ENCODE peak calls at places on chromosome 5, in nine cellular contexts. T, W, R, J, Z, O, E, X and V are unnamed samples.

GRCh38 chr5:154278172-154278571 is 87.6 kb downstream of the GALNT10 start:
- DNase-seq in T (no peak), X (no peak), R (no peak), J (no peak), W (no peak), E (no peak), Z (peak; percentile 33), O (no peak), V (no peak)

GRCh38 chr5:100551183-100551582 is 16.0 kb downstream of the FAM174A start:
- DNase-seq in O (no peak), J (no peak), X (no peak), T (no peak), W (no peak), Z (no peak), E (no peak), R (no peak), V (no peak)

GRCh38 chr5:15740383-15740782 is 240.4 kb downstream of the FBXL7 start:
- DNase-seq in T (no peak), X (no peak), E (no peak), R (no peak), Z (no peak), J (no peak), W (no peak), O (no peak), V (no peak)

GRCh38 chr5:169354921-169355320 is 54.0 kb upstream of the SLIT3 start:
- DNase-seq in O (no peak), X (no peak), T (no peak), Z (no peak), J (no peak), W (no peak), E (no peak), R (no peak), V (no peak)

GRCh38 chr5:138466058-138466899 is 1.0 kb downstream of the EGR1 start:
- DNase-seq in O (no peak), W (peak; percentile 21), X (no peak), R (no peak), T (peak; percentile 18), Z (peak; percentile 50), E (no peak), J (peak; percentile 33), V (no peak)

GRCh38 chr5:31635446-31635845 is 3.5 kb upstream of the PDZD2 start:
- DNase-seq in O (no peak), E (no peak), R (no peak), X (no peak), W (no peak), T (no peak), Z (no peak), J (no peak), V (no peak)

GRCh38 chr5:74877624-74878304 is 11.6 kb upstream of the FAM169A start:
- DNase-seq in O (no peak), E (no peak), R (no peak), X (no peak), Z (no peak), W (no peak), J (no peak), T (no peak), V (no peak)

GRCh38 chr5:160262151-160262550 is 32.8 kb downstream of the FABP6 start:
- DNase-seq in E (no peak), O (no peak), W (no peak), T (no peak), X (no peak), R (no peak), Z (no peak), J (no peak), V (no peak)

GRCh38 chr5:172805736-172806255 is 28.3 kb upstream of the ERGIC1 start:
- DNase-seq in J (no peak), O (no peak), T (no peak), X (no peak), Z (no peak), W (no peak), R (no peak), E (no peak), V (no peak)

GRCh38 chr5:1636981-1637638 is 113.3 kb upstream of the LPCAT1 start:
- DNase-seq in X (no peak), J (no peak), W (no peak), T (no peak), O (no peak), Z (no peak), R (no peak), E (no peak), V (no peak)

GRCh38 chr5:79508354-79508753 is 5.6 kb downstream of the HOMER1 start:
- DNase-seq in X (no peak), W (no peak), R (no peak), O (no peak), J (no peak), T (no peak), Z (no peak), E (no peak), V (no peak)

GRCh38 chr5:74026310-74026709 is 400.3 kb downstream of the ARHGEF28 start:
- DNase-seq in J (no peak), X (no peak), R (no peak), W (no peak), T (no peak), O (no peak), Z (no peak), E (no peak), V (no peak)

GRCh38 chr5:138352722-138353549 is 451 bp downstream of the KDM3B start:
- DNase-seq in O (peak; percentile 67), T (no peak), Z (peak; percentile 36), R (peak; percentile 68), J (peak; percentile 73), W (no peak), E (no peak), X (peak; percentile 72), V (peak; percentile 84)

GRCh38 chr5:135231289-135231688 is 167.7 kb downstream of the MACROH2A1 start:
- DNase-seq in Z (no peak), T (no peak), E (no peak), R (no peak), X (no peak), W (no peak), O (no peak), J (no peak), V (no peak)

GRCh38 chr5:149337746-149338145 is 7.6 kb upstream of the GRPEL2 start:
- DNase-seq in J (no peak), T (no peak), O (no peak), X (no peak), W (no peak), Z (no peak), E (no peak), R (no peak), V (no peak)

GRCh38 chr5:138653502-138653901 is 78.3 kb upstream of the HSPA9 start:
- DNase-seq in W (no peak), T (no peak), Z (peak; percentile 17), E (no peak), J (no peak), O (no peak), X (no peak), R (no peak), V (no peak)

GRCh38 chr5:138489705-138490104 is 24.4 kb downstream of the EGR1 start:
- DNase-seq in R (peak; percentile 50), X (no peak), Z (no peak), W (no peak), E (no peak), J (no peak), T (no peak), O (no peak), V (no peak)